ENCODE peak calls at places on chromosomes 6 and 20, in eight cellular contexts. G is GM13977; C is activated gamma-delta T cell treated with anti-CD3 and anti-CD28 coated beads, Interleukin-2, amount 50 U/mL, for 16 hours; X is activated naive CD8-positive, alpha-beta T cell treated with anti-CD3 and anti-CD28 coated beads, Interleukin-2, amount 50 U/mL, for 24 hours; T is Calu3; P is heart right ventricle; N is T-helper 2 cell treated with Interferon-gamma antibody and Interleukin-4, amounts not matched to agents 5 μg/mL and 100 μg/mL, for 36 hours; W is activated CD8-positive, alpha-beta memory T cell treated with anti-CD3 and anti-CD28 coated beads for 24 hours. D is an unnamed sample.

GRCh38 chr20:22430154-22430745 is 154.1 kb downstream of the FOXA2 start:
- DNase-seq in G (no peak), C (no peak), X (no peak), T (no peak), P (no peak), N (no peak), W (no peak), D (no peak)

GRCh38 chr6:124535746-124536145 is 426.5 kb upstream of the RNF217 start:
- DNase-seq in G (no peak), C (no peak), X (no peak), T (peak; percentile 39), P (no peak), N (no peak), W (no peak), D (no peak)

GRCh38 chr6:136401749-136402148 is 112.1 kb upstream of the BCLAF1 start:
- DNase-seq in G (no peak), C (no peak), X (no peak), T (no peak), P (no peak), N (no peak), W (no peak), D (no peak)

GRCh38 chr6:30219244-30219643 is 6.0 kb upstream of the TRIM26 start:
- DNase-seq in G (peak; percentile 68), C (peak; percentile 41), X (peak; percentile 52), T (peak; percentile 78), P (peak; percentile 30), N (peak; percentile 43), W (peak; percentile 77), D (peak; percentile 58)

GRCh38 chr20:50704971-50705370 is 13.6 kb upstream of the RIPOR3 start:
- DNase-seq in G (no peak), C (no peak), X (no peak), T (no peak), P (no peak), N (no peak), W (no peak), D (no peak)

GRCh38 chr6:31568537-31568961 is 3.5 kb upstream of the LTA start:
- DNase-seq in G (peak; percentile 79), C (peak; percentile 60), X (peak; percentile 69), T (no peak), P (no peak), N (peak; percentile 88), W (peak; percentile 77), D (peak; percentile 83)

GRCh38 chr20:9409352-9409751 is 105.0 kb upstream of the LAMP5 start:
- DNase-seq in G (no peak), C (no peak), X (no peak), T (no peak), P (no peak), N (no peak), W (no peak), D (no peak)

GRCh38 chr6:141118991-141119390 is 1013.7 kb upstream of the GJE1 start:
- DNase-seq in G (no peak), C (no peak), X (no peak), T (no peak), P (no peak), N (no peak), W (no peak), D (no peak)

GRCh38 chr6:79269877-79270276 is 35.4 kb upstream of the HMGN3 start:
- DNase-seq in G (no peak), C (no peak), X (no peak), T (no peak), P (peak; percentile 37), N (no peak), W (no peak), D (no peak)

GRCh38 chr6:149064026-149065017 is 253.2 kb upstream of the TAB2 start:
- DNase-seq in G (no peak), C (no peak), X (no peak), T (no peak), P (no peak), N (no peak), W (no peak), D (no peak)

GRCh38 chr6:27814665-27815424 is 97.4 kb downstream of the OR2B2 start:
- DNase-seq in G (peak; percentile 75), C (peak; percentile 57), X (peak; percentile 61), T (peak; percentile 81), P (peak; percentile 79), N (peak; percentile 83), W (peak; percentile 89), D (peak; percentile 79)

GRCh38 chr6:116217069-116217468 is 36.8 kb downstream of the TSPYL4 start:
- DNase-seq in G (no peak), C (no peak), X (no peak), T (no peak), P (no peak), N (no peak), W (no peak), D (peak; percentile 40)

D was measured in B cell.